ENCODE peak calls at places on chromosomes 6 and 20, in six cellular contexts. T is GM13976; O is ACHN; S is activated CD8-positive, alpha-beta memory T cell treated with anti-CD3 and anti-CD28 coated beads for 4 hours; X is RPMI7951; N is mucosa of descending colon. W is an unnamed sample.

GRCh38 chr6:69848552-69848951 is 17.8 kb upstream of the COL19A1 start:
- DNase-seq in X (no peak), S (no peak), T (no peak), O (peak), N (no peak), W (no peak)

GRCh38 chr6:44655368-44656342 is 268.1 kb downstream of the CDC5L start:
- DNase-seq in S (peak), N (peak), X (peak), T (peak), O (peak), W (no peak)

GRCh38 chr20:63036266-63036665 is 29.5 kb upstream of the BHLHE23 start:
- DNase-seq in T (no peak), S (no peak), X (no peak), O (no peak), N (no peak), W (no peak)

GRCh38 chr20:54148947-54149764 is 24.6 kb downstream of the CYP24A1 start:
- DNase-seq in T (no peak), X (no peak), O (no peak), N (peak), S (no peak), W (no peak)

GRCh38 chr20:4246428-4246827 is 231.1 kb upstream of the RNF24 start:
- DNase-seq in X (no peak), O (no peak), N (no peak), S (no peak), T (no peak), W (no peak)

GRCh38 chr6:93416575-93417420 is 2.6 kb downstream of the EPHA7 start:
- DNase-seq in T (peak), X (no peak), O (peak), N (no peak), S (no peak), W (peak)

GRCh38 chr6:11232968-11233626 is 629 bp upstream of the NEDD9 start:
- DNase-seq in S (no peak), N (peak), O (peak), T (no peak), X (peak), W (peak)

GRCh38 chr20:64049060-64049886 is at the start of gene SOX18:
- DNase-seq in N (no peak), X (peak), T (peak), O (no peak), S (no peak), W (no peak)

GRCh38 chr6:40661726-40662125 is 74.6 kb upstream of the LRFN2 start:
- DNase-seq in O (no peak), N (no peak), T (no peak), X (no peak), S (no peak), W (no peak)

GRCh38 chr6:69408886-69409285 is 387.9 kb downstream of the LMBRD1 start:
- DNase-seq in X (no peak), O (no peak), T (no peak), N (no peak), S (no peak), W (no peak)

GRCh38 chr6:143125455-143125854 is 64.8 kb downstream of the AIG1 start:
- DNase-seq in X (peak), T (peak), S (no peak), O (no peak), N (no peak), W (peak)

GRCh38 chr20:61387204-61387958 is 135.3 kb downstream of the CDH4 start:
- DNase-seq in T (no peak), N (peak), X (peak), O (peak), S (no peak), W (no peak)

GRCh38 chr6:160950507-160950906 is 41.1 kb upstream of the MAP3K4 start:
- DNase-seq in O (no peak), T (no peak), S (no peak), X (no peak), N (no peak), W (no peak)

GRCh38 chr6:39834866-39835265 is 42.7 kb downstream of the DAAM2 start:
- DNase-seq in S (no peak), N (no peak), O (no peak), T (no peak), X (no peak), W (no peak)

GRCh38 chr6:166770216-166771116 is 143.4 kb upstream of the RPS6KA2 start:
- DNase-seq in O (no peak), S (no peak), N (no peak), T (no peak), X (no peak), W (no peak)

GRCh38 chr20:3158968-3159431 is 665 bp downstream of the FASTKD5 start:
- DNase-seq in O (peak), S (no peak), T (peak), N (no peak), X (peak), W (no peak)

GRCh38 chr6:11427827-11428245 is 109.7 kb upstream of the TMEM170B start:
- DNase-seq in O (no peak), S (no peak), T (no peak), X (peak), N (no peak), W (no peak)

GRCh38 chr20:5181955-5182354 is 55.1 kb downstream of the CDS2 start:
- DNase-seq in X (peak), S (no peak), N (no peak), T (no peak), O (peak), W (no peak)

GRCh38 chr6:36677059-36677749 is 1.3 kb upstream of the CDKN1A start:
- DNase-seq in X (no peak), O (peak), S (no peak), N (no peak), T (no peak), W (no peak)

GRCh38 chr6:80605165-80605989 is 498.9 kb downstream of the BCKDHB start:
- DNase-seq in T (no peak), O (peak), X (peak), S (no peak), N (peak), W (no peak)

GRCh38 chr6:145015739-145016558 is 719.4 kb downstream of the EPM2A start:
- DNase-seq in O (peak), T (peak), N (no peak), X (peak), S (no peak), W (no peak)

GRCh38 chr6:52876056-52876787 is 33.3 kb downstream of the GSTA3 start:
- DNase-seq in N (no peak), X (peak), S (no peak), O (no peak), T (no peak), W (no peak)

GRCh38 chr6:9126845-9127560 is 691.7 kb upstream of the SLC35B3 start:
- DNase-seq in O (peak), N (no peak), X (peak), S (no peak), T (no peak), W (no peak)

GRCh38 chr6:113120214-113120576 is 737.0 kb upstream of the MARCKS start:
- DNase-seq in S (no peak), N (no peak), O (peak), T (no peak), X (peak), W (no peak)

GRCh38 chr6:15513801-15514711 is 148.8 kb downstream of the DTNBP1 start:
- DNase-seq in O (no peak), S (no peak), T (no peak), X (no peak), N (no peak), W (no peak)

GRCh38 chr6:168032383-168032760 is 34.9 kb downstream of the KIF25 start:
- DNase-seq in O (peak), N (peak), X (peak), T (no peak), S (no peak), W (no peak)

GRCh38 chr6:160933256-160933655 is 58.3 kb upstream of the MAP3K4 start:
- DNase-seq in N (no peak), S (no peak), X (no peak), T (no peak), O (no peak), W (no peak)

GRCh38 chr6:125248136-125248535 is 53.6 kb downstream of the HDDC2 start:
- DNase-seq in X (no peak), T (no peak), N (no peak), S (no peak), O (no peak), W (no peak)

GRCh38 chr20:6473197-6473596 is 294.3 kb upstream of the BMP2 start:
- DNase-seq in T (no peak), O (no peak), S (no peak), N (no peak), X (peak), W (no peak)

GRCh38 chr6:70864404-70864803 is 92.5 kb downstream of the B3GAT2 start:
- DNase-seq in N (no peak), X (no peak), S (no peak), O (no peak), T (no peak), W (no peak)

GRCh38 chr20:45998337-45998736 is 10.4 kb upstream of the MMP9 start:
- DNase-seq in S (no peak), N (no peak), T (no peak), O (no peak), X (no peak), W (no peak)

GRCh38 chr6:142297996-142298753 is 3.6 kb upstream of the ADGRG6 start:
- DNase-seq in O (peak), T (no peak), X (peak), N (no peak), S (no peak), W (no peak)

GRCh38 chr6:13992417-13993055 is 67.8 kb downstream of the RNF182 start:
- DNase-seq in O (peak), N (no peak), X (peak), S (no peak), T (no peak), W (no peak)

GRCh38 chr6:133309579-133309978 is 68.4 kb downstream of the EYA4 start:
- DNase-seq in X (no peak), O (no peak), T (no peak), S (no peak), N (no peak), W (no peak)

GRCh38 chr20:40959325-40960092 is 69.1 kb upstream of the TOP1 start:
- DNase-seq in S (no peak), T (peak), X (no peak), O (no peak), N (no peak), W (no peak)

GRCh38 chr6:117545161-117545595 is 57.1 kb downstream of the GOPC start:
- DNase-seq in N (no peak), T (no peak), S (no peak), O (no peak), X (no peak), W (no peak)

GRCh38 chr6:166955865-166956443 is 396 bp downstream of the RNASET2 start:
- DNase-seq in N (no peak), X (peak), S (no peak), T (no peak), O (peak), W (no peak)

W was measured in NCI-H524 treated with DMSO at 0.1 percent for 48 hours.